ENCODE peak calls at places on chromosomes 1 and 21, in ten cellular contexts. One of them, this sample, is unnamed.
A peak's percentile ranks its signal among the peaks of the same experiment; 100 is the strongest.

GRCh38 chr1:169149555-169150286 is 43.2 kb downstream of the ATP1B1 start:
- DNase-seq in caudate nucleus: no peak
- DNase-seq in A549: no peak
- DNase-seq in IMR-90: peak; percentile 27
- DNase-seq in T47D: no peak
- DNase-seq in NCI-H2081: no peak
- DNase-seq in HTR-8/SVneo: no peak
- DNase-seq in fibroblast of the aortic adventitia: peak; percentile 4
- DNase-seq in left colon: no peak
- DNase-seq in fibroblast of gingiva: peak; percentile 25
- DNase-seq in this sample: no peak

GRCh38 chr1:42014823-42015222 is 96.1 kb upstream of the HIVEP3 start:
- DNase-seq in A549: no peak
- DNase-seq in caudate nucleus: no peak
- DNase-seq in IMR-90: no peak
- DNase-seq in left colon: no peak
- DNase-seq in HTR-8/SVneo: no peak
- DNase-seq in T47D: no peak
- DNase-seq in fibroblast of the aortic adventitia: no peak
- DNase-seq in NCI-H2081: no peak
- DNase-seq in fibroblast of gingiva: no peak
- DNase-seq in this sample: no peak

GRCh38 chr1:93607814-93608187 is 73.8 kb downstream of the BCAR3 start:
- DNase-seq in IMR-90: peak; percentile 73
- DNase-seq in caudate nucleus: no peak
- DNase-seq in HTR-8/SVneo: no peak
- DNase-seq in left colon: no peak
- DNase-seq in NCI-H2081: no peak
- DNase-seq in A549: no peak
- DNase-seq in T47D: no peak
- DNase-seq in fibroblast of gingiva: peak; percentile 29
- DNase-seq in fibroblast of the aortic adventitia: no peak
- DNase-seq in this sample: no peak

GRCh38 chr1:151399890-151400235 is 490 bp downstream of the PSMB4 start:
- DNase-seq in left colon: no peak
- DNase-seq in T47D: no peak
- DNase-seq in fibroblast of the aortic adventitia: peak; percentile 29
- DNase-seq in NCI-H2081: peak; percentile 41
- DNase-seq in fibroblast of gingiva: peak; percentile 11
- DNase-seq in IMR-90: peak; percentile 19
- DNase-seq in HTR-8/SVneo: no peak
- DNase-seq in A549: no peak
- DNase-seq in caudate nucleus: no peak
- DNase-seq in this sample: no peak

GRCh38 chr1:151579436-151580225 is 32.2 kb upstream of the SNX27 start:
- DNase-seq in A549: no peak
- DNase-seq in left colon: no peak
- DNase-seq in HTR-8/SVneo: no peak
- DNase-seq in fibroblast of gingiva: no peak
- DNase-seq in NCI-H2081: no peak
- DNase-seq in caudate nucleus: peak; percentile 26
- DNase-seq in T47D: no peak
- DNase-seq in fibroblast of the aortic adventitia: peak; percentile 29
- DNase-seq in IMR-90: peak; percentile 82
- DNase-seq in this sample: no peak

GRCh38 chr21:37525810-37526209 is 159.2 kb downstream of the DYRK1A start:
- DNase-seq in HTR-8/SVneo: no peak
- DNase-seq in left colon: no peak
- DNase-seq in IMR-90: peak; percentile 55
- DNase-seq in fibroblast of gingiva: no peak
- DNase-seq in caudate nucleus: no peak
- DNase-seq in fibroblast of the aortic adventitia: peak; percentile 14
- DNase-seq in NCI-H2081: no peak
- DNase-seq in T47D: no peak
- DNase-seq in A549: no peak
- DNase-seq in this sample: no peak

GRCh38 chr21:41251961-41252642 is 64.5 kb upstream of the FAM3B start:
- DNase-seq in A549: no peak
- DNase-seq in fibroblast of gingiva: no peak
- DNase-seq in NCI-H2081: no peak
- DNase-seq in IMR-90: peak; percentile 88
- DNase-seq in caudate nucleus: no peak
- DNase-seq in left colon: no peak
- DNase-seq in T47D: no peak
- DNase-seq in fibroblast of the aortic adventitia: peak; percentile 85
- DNase-seq in HTR-8/SVneo: no peak
- DNase-seq in this sample: peak; percentile 2

GRCh38 chr1:244212792-244213475 is 161.9 kb downstream of the ZBTB18 start:
- DNase-seq in fibroblast of gingiva: no peak
- DNase-seq in caudate nucleus: peak; percentile 57
- DNase-seq in A549: no peak
- DNase-seq in NCI-H2081: no peak
- DNase-seq in IMR-90: no peak
- DNase-seq in HTR-8/SVneo: no peak
- DNase-seq in fibroblast of the aortic adventitia: no peak
- DNase-seq in T47D: no peak
- DNase-seq in left colon: no peak
- DNase-seq in this sample: no peak

GRCh38 chr1:170146861-170147260 is 1.1 kb downstream of the NTMT2 start:
- DNase-seq in T47D: no peak
- DNase-seq in left colon: no peak
- DNase-seq in IMR-90: no peak
- DNase-seq in A549: no peak
- DNase-seq in NCI-H2081: no peak
- DNase-seq in fibroblast of the aortic adventitia: no peak
- DNase-seq in fibroblast of gingiva: no peak
- DNase-seq in HTR-8/SVneo: no peak
- DNase-seq in caudate nucleus: no peak
- DNase-seq in this sample: no peak

GRCh38 chr21:34027727-34028461 is 45.5 kb upstream of the MRPS6 start:
- DNase-seq in left colon: no peak
- DNase-seq in fibroblast of the aortic adventitia: peak; percentile 57
- DNase-seq in NCI-H2081: no peak
- DNase-seq in HTR-8/SVneo: no peak
- DNase-seq in IMR-90: no peak
- DNase-seq in caudate nucleus: no peak
- DNase-seq in T47D: no peak
- DNase-seq in fibroblast of gingiva: no peak
- DNase-seq in A549: no peak
- DNase-seq in this sample: no peak

This sample was measured in AG09309.